ENCODE peak calls at places on chromosomes 12 and 14, in five cellular contexts. J is substantia nigra, E is Kasumi-1, W is NCI-H1436, Q is NCI-H1694 treated with DMSO at 0.1 percent for 48 hours. B is an unnamed sample.

GRCh38 chr14:74516451-74517155 is 23.0 kb downstream of the ISCA2 start:
- DNase-seq in Q (no peak), E (no peak), J (no peak), W (no peak), B (no peak)

GRCh38 chr14:20679907-20680306 is 4.5 kb upstream of the RNASE4 start:
- DNase-seq in W (no peak), Q (no peak), J (peak; percentile 6), E (peak; percentile 52), B (peak; percentile 8)

GRCh38 chr12:1668833-1669543 is 21.9 kb upstream of the ADIPOR2 start:
- DNase-seq in J (no peak), W (no peak), Q (no peak), E (no peak), B (no peak)

GRCh38 chr12:15633201-15633600 is 156.0 kb downstream of the EPS8 start:
- DNase-seq in Q (no peak), J (no peak), W (no peak), E (no peak), B (no peak)

GRCh38 chr14:105060751-105061427 is 4.3 kb downstream of the GPR132 start:
- DNase-seq in J (no peak), W (no peak), Q (no peak), E (peak; percentile 76), B (no peak)

GRCh38 chr12:98449601-98450000 is 65.8 kb upstream of the TMPO start:
- DNase-seq in Q (no peak), E (no peak), J (no peak), W (no peak), B (no peak)

GRCh38 chr14:67883717-67884116 is 64.1 kb downstream of the RAD51B start:
- DNase-seq in E (peak; percentile 30), Q (peak; percentile 29), J (no peak), W (no peak), B (no peak)

GRCh38 chr14:52342849-52343606 is 28.9 kb downstream of the PTGER2 start:
- DNase-seq in J (no peak), Q (no peak), E (no peak), W (no peak), B (no peak)

GRCh38 chr12:59780605-59781135 is 184.8 kb downstream of the SLC16A7 start:
- DNase-seq in Q (no peak), J (no peak), E (peak; percentile 28), W (peak; percentile 0), B (no peak)

GRCh38 chr14:22752422-22752821 is 14.1 kb upstream of the OXA1L start:
- DNase-seq in Q (no peak), E (no peak), J (no peak), W (no peak), B (no peak)

GRCh38 chr12:104360157-104360556 is 56.6 kb downstream of the EID3 start:
- DNase-seq in E (no peak), W (no peak), J (no peak), Q (no peak), B (no peak)

GRCh38 chr14:62126885-62127478 is 364.8 kb downstream of the SNAPC1 start:
- DNase-seq in E (peak; percentile 81), Q (peak; percentile 93), W (peak; percentile 56), J (no peak), B (peak; percentile 32)

GRCh38 chr12:119176267-119177055 is 2.3 kb upstream of the HSPB8 start:
- DNase-seq in W (peak; percentile 79), Q (no peak), E (no peak), J (peak; percentile 43), B (peak; percentile 24)

GRCh38 chr12:2244013-2244861 is 191.4 kb downstream of the CACNA1C start:
- DNase-seq in E (no peak), Q (no peak), J (no peak), W (peak; percentile 10), B (no peak)

GRCh38 chr12:67969134-67969782 is 20.0 kb upstream of the IFNG-AS1 start:
- DNase-seq in E (no peak), Q (no peak), J (no peak), W (no peak), B (no peak)

GRCh38 chr12:124654666-124655316 is 87.4 kb upstream of the NCOR2 start:
- DNase-seq in E (peak; percentile 70), J (peak; percentile 58), W (no peak), Q (no peak), B (no peak)

GRCh38 chr12:12240671-12241345 is 26.0 kb downstream of the LRP6 start:
- DNase-seq in W (no peak), Q (no peak), E (no peak), J (peak; percentile 8), B (no peak)

GRCh38 chr14:80316426-80316825 is 105.1 kb upstream of the DIO2 start:
- DNase-seq in E (no peak), Q (no peak), J (no peak), W (no peak), B (no peak)

GRCh38 chr14:105168496-105168978 is at the start of gene JAG2:
- DNase-seq in Q (peak; percentile 90), J (no peak), W (peak; percentile 53), E (peak; percentile 18), B (no peak)

GRCh38 chr12:48938805-48939204 is 13.5 kb upstream of the FKBP11 start:
- DNase-seq in E (no peak), Q (no peak), W (no peak), J (no peak), B (no peak)

GRCh38 chr14:86166541-86166940 is 636.6 kb downstream of the FLRT2 start:
- DNase-seq in W (no peak), Q (no peak), J (no peak), E (peak; percentile 64), B (no peak)

GRCh38 chr12:132618683-132619043 is at the start of gene P2RX2:
- DNase-seq in J (no peak), Q (no peak), E (no peak), W (no peak), B (no peak)

GRCh38 chr14:76480426-76480825 is 104.5 kb downstream of the ESRRB start:
- DNase-seq in W (no peak), E (no peak), Q (no peak), J (no peak), B (no peak)

GRCh38 chr12:19978193-19978592 is 390.1 kb upstream of the PDE3A start:
- DNase-seq in Q (peak; percentile 61), W (no peak), J (no peak), E (no peak), B (no peak)

GRCh38 chr14:55911794-55912193 is 206.4 kb upstream of the PELI2 start:
- DNase-seq in E (no peak), J (no peak), W (no peak), Q (no peak), B (no peak)

GRCh38 chr12:54360717-54361456 is 3.4 kb downstream of the GPR84 start:
- DNase-seq in J (peak; percentile 66), W (peak; percentile 61), E (peak; percentile 56), Q (peak; percentile 75), B (no peak)

GRCh38 chr12:121145221-121145620 is 12.5 kb downstream of the P2RX7 start:
- DNase-seq in Q (no peak), E (no peak), W (no peak), J (no peak), B (no peak)

GRCh38 chr12:202081-202731 is 11.8 kb downstream of the SLC6A12 start:
- DNase-seq in E (no peak), Q (no peak), J (no peak), W (no peak), B (no peak)

GRCh38 chr14:100896369-100897060 is 7.0 kb downstream of the RTL1 start:
- DNase-seq in W (peak; percentile 27), Q (no peak), J (no peak), E (no peak), B (no peak)

B was measured in DMS 273 treated with DMSO at 0.1 percent for 48 hours.